ENCODE peak calls at places on chromosomes 11 and 22, in ten cellular contexts. F is sigmoid colon, X is spleen, S is upper lobe of right lung, I is IMR-90, A is PC-9, Z is stomach, B is ovary, V is right lobe of liver, W is left ventricle myocardium inferior. G is an unnamed sample. For H3K4me1, the result is how much of the 10 kb centered on the place peaks cover.

GRCh38 chr11:8649361-8649760 is 33.1 kb downstream of the TRIM66 start:
- DNase-seq in W (no peak), Z (no peak), B (no peak), V (no peak), A (no peak), I (peak), F (no peak), S (no peak), X (no peak), G (no peak)

GRCh38 chr11:133012803-133013202 is 519.5 kb downstream of the OPCML start:
- DNase-seq in X (no peak), B (no peak), V (no peak), W (no peak), Z (no peak), I (no peak), A (no peak), F (no peak), S (no peak), G (no peak)

GRCh38 chr22:33902073-33902472 is 18.2 kb downstream of the LARGE1 start:
- DNase-seq in V (no peak), S (no peak), W (no peak), X (no peak), B (no peak), A (no peak), Z (no peak), F (no peak), I (no peak), G (no peak)

GRCh38 chr22:50403701-50404101 is 60.6 kb downstream of the PPP6R2 start:
- DNase-seq in S (peak), I (no peak), F (peak), B (peak), W (peak), X (peak), Z (peak), V (peak), A (no peak), G (no peak)

GRCh38 chr11:83827940-83828554 is 541.9 kb upstream of the CCDC90B start:
- DNase-seq in V (no peak), S (no peak), Z (no peak), F (no peak), B (no peak), X (no peak), W (no peak), I (peak), A (peak), G (no peak)

GRCh38 chr11:57458410-57459111 is 1.8 kb upstream of the RTN4RL2 start:
- DNase-seq in B (peak), S (peak), A (no peak), Z (peak), W (peak), X (peak), I (peak), F (no peak), V (peak), G (peak)

GRCh38 chr11:102722804-102723203 is 1.9 kb downstream of the MMP8 start:
- DNase-seq in V (no peak), X (no peak), A (no peak), Z (no peak), I (no peak), S (no peak), B (no peak), W (no peak), F (no peak), G (no peak)

GRCh38 chr22:12601870-12602779 is 2925.9 kb upstream of the OR11H1 start:
- DNase-seq in X (peak), A (no peak), S (peak), B (peak), Z (peak), V (peak), F (peak), W (peak), I (no peak), G (no peak)

GRCh38 chr11:118059231-118059940 is 17.5 kb upstream of the TMPRSS4 start:
- DNase-seq in V (no peak), F (peak), X (no peak), Z (no peak), B (no peak), I (no peak), W (no peak), A (no peak), S (no peak), G (no peak)

GRCh38 chr11:9313648-9314290 is 624 bp downstream of the TMEM41B start:
- DNase-seq in A (no peak), V (no peak), X (no peak), I (peak), B (no peak), S (no peak), Z (peak), F (peak), W (no peak), G (no peak)

GRCh38 chr11:28107331-28107725 is 628 bp downstream of the KIF18A start:
- DNase-seq in V (no peak), S (no peak), A (no peak), F (no peak), W (no peak), B (no peak), I (peak), Z (no peak), X (no peak), G (no peak)

GRCh38 chr11:122253541-122254317 is 137.7 kb upstream of the BLID start:
- DNase-seq in F (no peak), B (no peak), Z (no peak), A (no peak), W (no peak), V (no peak), I (peak), S (no peak), X (no peak), G (no peak)

GRCh38 chr11:2150206-2150847 is 10.7 kb downstream of the INS start:
- DNase-seq in I (peak), B (no peak), A (no peak), Z (no peak), S (no peak), X (no peak), F (no peak), V (no peak), W (no peak), G (no peak)

GRCh38 chr22:19757140-19757984 is 3.2 kb upstream of the TBX1 start:
- DNase-seq in I (no peak), F (no peak), X (no peak), V (no peak), W (no peak), B (no peak), S (no peak), A (no peak), Z (no peak), G (no peak)

GRCh38 chr11:30282289-30282631 is 40.6 kb upstream of the ARL14EP start:
- DNase-seq in I (no peak), S (no peak), V (peak), F (no peak), W (no peak), X (peak), A (no peak), B (no peak), Z (no peak), G (no peak)

GRCh38 chr22:23220485-23221350 is 40.4 kb downstream of the BCR start:
- DNase-seq in A (peak), F (no peak), Z (no peak), W (peak), V (no peak), S (peak), B (peak), X (peak), I (peak), G (no peak)

GRCh38 chr11:131297441-131297840 is 73.0 kb upstream of the NTM start:
- DNase-seq in F (no peak), X (no peak), Z (no peak), B (no peak), I (no peak), V (no peak), W (no peak), A (no peak), S (no peak), G (no peak)

GRCh38 chr22:31947296-31947695 is 3.0 kb downstream of the YWHAH start:
- DNase-seq in I (no peak), F (no peak), Z (no peak), A (no peak), S (no peak), B (no peak), X (no peak), V (no peak), W (no peak), G (no peak)

GRCh38 chr11:2312232-2313042 is 10.6 kb downstream of the TSPAN32 start:
- DNase-seq in V (peak), F (peak), S (peak), X (peak), A (no peak), Z (no peak), W (no peak), I (peak), B (no peak), G (peak)

GRCh38 chr11:120646206-120646605 is 134.7 kb downstream of the GRIK4 start:
- DNase-seq in F (no peak), V (no peak), B (no peak), A (no peak), X (peak), Z (no peak), W (no peak), I (no peak), S (peak), G (no peak)

GRCh38 chr11:122038543-122038942 is 77.5 kb downstream of the BLID start:
- DNase-seq in A (no peak), X (no peak), B (no peak), F (no peak), S (no peak), W (no peak), V (no peak), Z (no peak), I (peak), G (peak)

GRCh38 chr11:58658553-58659080 is 36.2 kb downstream of the CNTF start:
- DNase-seq in X (no peak), B (no peak), A (peak), W (no peak), F (no peak), V (no peak), I (no peak), Z (no peak), S (no peak), G (no peak)

GRCh38 chr22:36856121-36856791 is 4.5 kb upstream of the NCF4 start:
- DNase-seq in Z (peak), S (peak), W (peak), X (peak), F (peak), A (peak), I (peak), B (peak), V (peak), G (peak)

GRCh38 chr11:119999220-119999619 is 138.7 kb downstream of the TRIM29 start:
- DNase-seq in X (no peak), B (no peak), F (no peak), V (no peak), W (no peak), Z (no peak), S (no peak), A (no peak), I (no peak), G (no peak)

GRCh38 chr11:47148903-47149535 is 27.7 kb downstream of the ARFGAP2 start:
- DNase-seq in A (peak), X (no peak), I (peak), B (peak), S (no peak), F (peak), W (peak), Z (peak), V (no peak), G (no peak)

GRCh38 chr11:79087957-79088318 is 352.9 kb downstream of the TENM4 start:
- DNase-seq in V (no peak), X (no peak), W (no peak), B (no peak), F (no peak), Z (no peak), I (no peak), A (no peak), S (no peak), G (no peak)

GRCh38 chr11:3835100-3835485 is 5.7 kb downstream of the RHOG start:
- DNase-seq in V (no peak), X (peak), F (no peak), S (no peak), W (no peak), I (peak), B (no peak), Z (no peak), A (no peak), G (no peak)

GRCh38 chr11:3835752-3836151 is 5.0 kb downstream of the RHOG start:
- DNase-seq in V (no peak), W (peak), A (no peak), B (no peak), Z (no peak), I (no peak), F (no peak), X (peak), S (no peak), G (no peak)

GRCh38 chr11:3833461-3833860 is 7.3 kb downstream of the RHOG start:
- DNase-seq in A (no peak), B (no peak), Z (no peak), W (no peak), X (no peak), S (no peak), I (no peak), F (no peak), V (no peak), G (no peak)

GRCh38 chr11:3832816-3833215 is 7.9 kb downstream of the RHOG start:
- DNase-seq in W (no peak), X (peak), A (no peak), V (no peak), I (no peak), B (no peak), Z (no peak), F (no peak), S (no peak), G (no peak)

DNA sequence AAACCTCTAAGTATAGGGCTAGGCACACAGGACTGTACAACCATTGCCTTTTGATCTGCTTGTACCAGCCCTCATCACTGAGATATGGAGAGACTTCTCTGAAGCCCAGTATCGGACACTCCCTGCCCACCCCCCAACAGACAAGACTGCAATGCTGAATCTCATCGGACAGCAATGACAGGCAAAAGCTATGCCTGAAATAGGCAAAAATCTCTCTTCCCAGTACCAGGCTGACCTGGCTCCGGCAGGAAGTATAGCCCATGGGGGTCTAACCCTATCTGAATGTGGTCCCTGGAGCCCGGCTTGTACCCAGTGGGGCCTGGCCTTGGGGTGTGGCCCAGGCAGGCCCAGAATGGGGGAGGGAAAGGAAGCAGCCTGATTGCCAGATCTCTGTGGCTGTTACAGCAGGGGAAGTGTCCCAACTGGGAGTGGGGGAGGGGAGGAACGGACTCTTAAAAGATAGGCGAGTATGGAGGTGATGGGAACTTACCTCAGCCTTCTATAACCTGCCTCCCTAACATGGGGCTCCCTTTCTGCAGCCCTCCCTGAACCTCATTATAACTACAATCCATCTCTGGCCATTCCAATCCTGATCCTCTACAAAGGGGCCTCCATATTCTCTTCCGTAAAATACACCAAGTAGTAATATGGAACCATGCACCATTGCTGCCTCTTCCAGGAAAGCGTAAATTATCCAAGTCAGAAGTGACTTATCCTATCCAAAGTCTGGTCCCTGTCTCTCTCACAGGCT is 6.2 kb downstream of the RHOG start:
- DNase-seq in S (peak), B (no peak), X (peak), Z (peak), F (no peak), W (peak), A (no peak), I (no peak), V (peak), G (no peak)
- H3K4me1 ChIP-seq in S (half or more), B (under half), X (half or more), Z (half or more), F (under half), W (half or more), A (under half), I (under half), V (under half), G (under half)

GRCh38 chr11:123454060-123454651 is 24.1 kb downstream of the GRAMD1B start:
- DNase-seq in A (peak), Z (no peak), W (no peak), B (no peak), S (no peak), X (no peak), V (no peak), F (no peak), I (peak), G (no peak)
- H3K4me3 ChIP-seq in A (peak), Z (no peak), W (no peak), B (no peak), S (no peak), X (no peak), V (no peak), F (no peak), I (no peak), G (no peak)

DNA sequence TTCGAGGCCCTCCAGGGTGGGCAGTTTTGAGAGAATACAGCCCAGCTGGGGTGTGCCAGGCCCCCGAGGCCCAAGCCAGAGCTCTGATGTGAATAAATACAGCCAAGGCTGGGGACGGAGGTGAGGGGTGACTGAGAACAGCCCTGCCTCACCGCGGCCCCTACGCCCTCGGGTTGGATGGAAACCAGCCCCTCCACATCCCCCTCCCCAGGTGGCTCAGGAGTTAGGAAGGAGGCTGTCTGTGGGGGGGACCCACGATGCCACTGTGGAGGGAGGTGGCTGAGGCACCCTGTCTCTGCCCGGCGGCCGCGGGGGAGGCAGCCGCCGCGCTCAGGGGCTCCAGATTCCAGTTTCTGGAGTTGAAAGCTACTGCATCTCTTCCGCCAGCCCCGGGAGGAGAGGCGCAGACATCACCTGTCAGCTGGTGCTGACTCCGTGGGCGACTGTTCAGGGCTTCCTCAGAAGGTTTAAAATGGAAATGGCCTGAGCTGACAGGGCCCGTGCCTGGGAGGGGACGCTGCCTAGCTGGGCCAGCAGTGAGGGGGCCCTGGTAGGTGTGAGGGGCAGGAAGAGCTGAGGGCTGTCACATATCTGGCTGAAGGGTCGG is 1.4 kb downstream of the FLRT1 start:
- DNase-seq in F (no peak), X (no peak), A (no peak), V (no peak), Z (no peak), B (no peak), I (no peak), W (no peak), S (no peak), G (no peak)
- H3K27ac ChIP-seq in F (peak), X (no peak), A (no peak), V (no peak), Z (no peak), B (no peak), I (no peak), W (peak), S (no peak), G (no peak)

DNA sequence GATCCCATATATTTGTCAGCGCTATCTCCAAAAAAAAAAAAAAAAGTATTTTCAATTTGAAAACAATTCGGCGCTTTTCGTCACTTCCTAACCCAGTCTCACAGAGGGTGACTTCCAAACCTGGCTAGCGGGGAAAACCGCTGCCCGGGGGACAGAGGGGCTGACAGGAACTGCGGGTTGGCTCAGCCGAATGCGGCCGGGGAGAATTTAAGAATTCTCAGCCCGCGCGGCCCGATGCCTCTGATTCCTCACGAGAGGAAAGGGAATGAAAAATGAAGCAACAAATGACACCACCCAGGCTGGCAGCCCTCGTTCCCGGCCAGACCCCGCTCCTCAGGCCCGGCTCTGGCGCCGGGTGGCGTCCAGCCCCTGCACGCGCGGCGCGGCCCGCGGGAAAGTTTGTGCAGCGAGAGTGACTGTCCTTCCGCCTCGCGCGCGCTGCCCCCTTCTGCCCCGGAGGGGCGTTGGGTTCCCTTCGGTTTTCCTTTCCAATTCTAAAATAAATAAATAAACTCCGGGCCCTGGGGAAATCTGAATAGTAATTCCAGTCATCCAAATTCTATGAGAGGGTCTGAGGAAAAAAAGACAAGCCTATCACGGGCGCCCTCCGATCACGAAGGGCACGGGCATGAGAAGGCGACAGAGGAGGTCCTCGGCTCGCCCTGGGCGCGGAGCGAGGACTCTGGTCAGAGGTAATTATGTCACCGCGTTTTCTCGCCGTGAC is 4.8 kb upstream of the PAX6 start:
- DNase-seq in V (no peak), S (no peak), Z (no peak), I (no peak), X (peak), B (no peak), W (no peak), A (no peak), F (no peak), G (peak)
- H3K4me1 ChIP-seq in V (under half), S (half or more), Z (half or more), I (under half), X (half or more), B (under half), W (half or more), A (under half), F (half or more), G (under half)

DNA sequence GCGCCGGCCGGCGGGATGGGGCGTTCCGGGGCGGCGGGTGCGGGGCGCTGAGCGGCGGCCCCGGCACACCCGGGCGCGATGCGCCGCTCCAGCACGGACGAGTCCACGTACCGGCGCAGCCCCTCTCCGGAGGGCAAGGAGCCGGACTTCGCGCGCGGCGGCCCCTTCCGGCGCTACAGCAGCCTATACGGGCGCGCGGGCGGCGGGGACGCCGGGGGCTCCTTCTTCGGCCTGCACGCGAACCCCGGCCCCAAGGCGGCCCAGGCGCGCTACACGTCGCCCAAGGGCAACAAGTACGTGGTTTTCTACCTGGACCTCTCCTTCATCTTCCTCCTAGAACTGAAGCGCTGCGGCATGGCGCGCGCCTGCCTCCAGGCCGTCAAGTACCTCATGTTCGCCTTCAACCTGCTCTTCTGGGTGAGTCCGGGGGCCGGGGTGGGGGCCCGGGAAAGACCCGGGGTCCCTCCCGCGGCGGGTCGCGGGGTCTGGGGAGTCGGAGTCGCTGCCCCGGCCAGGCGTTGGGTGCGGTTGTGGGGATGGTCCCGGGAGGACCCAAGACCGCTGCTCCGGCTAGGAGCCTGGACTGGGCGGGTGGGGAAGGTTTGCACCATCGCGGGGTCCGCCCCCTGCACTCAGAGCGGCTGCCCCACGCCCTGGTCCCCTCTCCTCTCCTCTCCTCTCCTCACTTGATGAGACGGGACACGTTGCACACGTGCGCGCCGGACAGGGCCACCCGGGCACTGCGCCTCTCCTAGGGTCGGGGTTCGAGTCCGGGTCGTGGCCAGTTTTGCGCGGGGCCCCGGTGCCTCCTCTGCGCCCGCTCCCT is 7.5 kb downstream of the TSPAN4 start:
- DNase-seq in A (no peak), X (no peak), V (no peak), B (no peak), Z (no peak), S (no peak), F (no peak), I (no peak), W (no peak), G (no peak)
- H3K4me3 ChIP-seq in A (no peak), X (peak), V (no peak), B (peak), Z (peak), S (peak), F (peak), I (peak), W (peak), G (no peak)

GRCh38 chr11:3890014-3890413 is 34.5 kb downstream of the STIM1 start:
- DNase-seq in B (no peak), F (no peak), A (no peak), I (no peak), W (no peak), V (no peak), S (no peak), X (no peak), Z (no peak), G (no peak)
- H3K27ac ChIP-seq in B (no peak), F (no peak), A (no peak), I (no peak), W (no peak), V (no peak), S (no peak), X (peak), Z (no peak), G (no peak)

G was measured in SJSA1.